ENCODE peak calls at places on chromosome 16, in seven cellular contexts. One of them, this sample, is unnamed.

GRCh38 chr16:67000384-67001158 is 12.2 kb downstream of the CES4A start:
- DNase-seq in MM.1S: no peak
- DNase-seq in stomach: peak; percentile 75
- DNase-seq in GM12878: no peak
- DNase-seq in neural progenitor cell: peak; percentile 80
- DNase-seq in Peyer's patch: peak; percentile 66
- DNase-seq in CD8-positive, alpha-beta T cell: peak; percentile 28
- DNase-seq in this sample: no peak

GRCh38 chr16:66882702-66883101 is 2.4 kb downstream of the PDP2 start:
- DNase-seq in MM.1S: no peak
- DNase-seq in stomach: no peak
- DNase-seq in GM12878: no peak
- DNase-seq in neural progenitor cell: no peak
- DNase-seq in Peyer's patch: no peak
- DNase-seq in CD8-positive, alpha-beta T cell: no peak
- DNase-seq in this sample: no peak

GRCh38 chr16:27498426-27498825 is 51.3 kb downstream of the GTF3C1 start:
- DNase-seq in MM.1S: no peak
- DNase-seq in stomach: no peak
- DNase-seq in GM12878: no peak
- DNase-seq in neural progenitor cell: no peak
- DNase-seq in Peyer's patch: no peak
- DNase-seq in CD8-positive, alpha-beta T cell: no peak
- DNase-seq in this sample: no peak

GRCh38 chr16:68786685-68787418 is 49.8 kb downstream of the CDH1 start:
- DNase-seq in MM.1S: no peak
- DNase-seq in stomach: no peak
- DNase-seq in GM12878: no peak
- DNase-seq in neural progenitor cell: no peak
- DNase-seq in Peyer's patch: no peak
- DNase-seq in CD8-positive, alpha-beta T cell: no peak
- DNase-seq in this sample: no peak

GRCh38 chr16:12584488-12585233 is 219.0 kb downstream of the CPPED1 start:
- DNase-seq in MM.1S: no peak
- DNase-seq in stomach: no peak
- DNase-seq in GM12878: no peak
- DNase-seq in neural progenitor cell: no peak
- DNase-seq in Peyer's patch: no peak
- DNase-seq in CD8-positive, alpha-beta T cell: no peak
- DNase-seq in this sample: no peak

GRCh38 chr16:56357291-56357764 is 68.0 kb downstream of the AMFR start:
- DNase-seq in MM.1S: no peak
- DNase-seq in stomach: peak; percentile 24
- DNase-seq in GM12878: no peak
- DNase-seq in neural progenitor cell: peak; percentile 29
- DNase-seq in Peyer's patch: no peak
- DNase-seq in CD8-positive, alpha-beta T cell: no peak
- DNase-seq in this sample: no peak

GRCh38 chr16:66447491-66447890 is 20.4 kb downstream of the BEAN1 start:
- DNase-seq in MM.1S: no peak
- DNase-seq in stomach: no peak
- DNase-seq in GM12878: no peak
- DNase-seq in neural progenitor cell: no peak
- DNase-seq in Peyer's patch: no peak
- DNase-seq in CD8-positive, alpha-beta T cell: no peak
- DNase-seq in this sample: no peak

GRCh38 chr16:8655184-8655717 is 19.2 kb upstream of the ABAT start:
- DNase-seq in MM.1S: peak; percentile 66
- DNase-seq in stomach: peak; percentile 40
- DNase-seq in GM12878: peak; percentile 31
- DNase-seq in neural progenitor cell: peak; percentile 49
- DNase-seq in Peyer's patch: no peak
- DNase-seq in CD8-positive, alpha-beta T cell: no peak
- DNase-seq in this sample: peak; percentile 61

DNA sequence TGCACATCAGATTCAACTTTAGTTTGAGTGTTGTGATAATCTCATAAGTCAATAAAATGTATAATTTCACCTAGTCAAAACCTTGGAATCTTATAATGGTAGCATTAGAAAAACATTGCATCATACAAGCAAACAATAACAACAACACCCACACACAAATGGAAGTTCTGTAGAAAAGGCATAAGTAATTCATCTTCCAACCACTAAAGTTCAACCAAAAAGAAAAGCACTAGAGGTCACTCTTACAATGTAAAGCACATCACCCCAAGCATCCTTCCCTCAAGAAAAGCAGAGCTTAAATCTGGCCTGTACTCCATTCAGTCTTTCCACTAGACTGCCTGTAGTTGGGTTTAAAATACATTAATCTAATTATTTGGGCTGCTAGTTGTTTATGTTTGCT is 1.8 kb downstream of the CNTNAP4 start:
- DNase-seq in MM.1S: peak; percentile 18
- DNase-seq in stomach: no peak
- DNase-seq in GM12878: no peak
- DNase-seq in neural progenitor cell: peak; percentile 55
- DNase-seq in Peyer's patch: no peak
- DNase-seq in CD8-positive, alpha-beta T cell: no peak
- DNase-seq in this sample: peak; percentile 15
- TF ChIP-seq CTCF in MM.1S: peak; percentile 23
- TF ChIP-seq CTCF in stomach: no peak
- TF ChIP-seq CTCF in GM12878: peak; percentile 55
- TF ChIP-seq CTCF in neural progenitor cell: peak; percentile 56
- TF ChIP-seq CTCF in Peyer's patch: no peak
- TF ChIP-seq CTCF in CD8-positive, alpha-beta T cell: no peak
- TF ChIP-seq CTCF in this sample: peak; percentile 16

DNA sequence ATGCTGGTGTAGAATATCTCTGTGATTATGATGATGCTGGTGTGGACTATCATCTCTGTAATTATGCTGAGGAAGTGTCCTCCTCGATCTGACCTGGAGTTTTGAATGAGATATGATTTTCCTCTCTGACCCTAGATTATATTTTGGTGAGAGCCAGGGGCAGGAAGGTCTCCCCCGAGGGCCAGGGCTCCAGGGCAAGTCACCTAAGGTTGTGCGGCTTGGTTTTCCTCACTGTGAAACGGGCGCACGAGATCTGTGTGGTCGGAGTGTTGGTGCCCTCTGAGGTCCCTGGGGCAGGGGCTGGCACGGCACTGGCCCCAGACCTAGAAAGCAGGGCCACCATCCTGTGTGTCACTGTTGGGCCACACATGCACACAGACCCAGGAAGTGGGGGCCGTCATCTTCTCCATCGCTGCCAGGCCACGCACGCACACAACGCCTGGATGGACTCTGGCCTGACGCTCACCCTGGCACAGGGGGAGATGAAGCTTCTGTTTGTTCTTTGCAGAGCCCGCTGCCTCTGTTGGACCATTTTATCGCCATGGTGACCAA is 67.7 kb upstream of the ZNF469 start:
- DNase-seq in MM.1S: no peak
- DNase-seq in stomach: no peak
- DNase-seq in GM12878: no peak
- DNase-seq in neural progenitor cell: no peak
- DNase-seq in Peyer's patch: no peak
- DNase-seq in CD8-positive, alpha-beta T cell: no peak
- DNase-seq in this sample: no peak
- H3K27ac ChIP-seq in MM.1S: no peak overlapping the region
- H3K27ac ChIP-seq in stomach: no peak overlapping the region
- H3K27ac ChIP-seq in GM12878: no peak overlapping the region
- H3K27ac ChIP-seq in neural progenitor cell: no peak overlapping the region
- H3K27ac ChIP-seq in Peyer's patch: no peak overlapping the region
- H3K27ac ChIP-seq in CD8-positive, alpha-beta T cell: no peak overlapping the region
- H3K27ac ChIP-seq in this sample: no peak overlapping the region

GRCh38 chr16:1039762-1040161 is 32.8 kb upstream of the SSTR5 start:
- DNase-seq in MM.1S: peak; percentile 8
- DNase-seq in stomach: no peak
- DNase-seq in GM12878: no peak
- DNase-seq in neural progenitor cell: no peak
- DNase-seq in Peyer's patch: no peak
- DNase-seq in CD8-positive, alpha-beta T cell: no peak
- DNase-seq in this sample: no peak
- H3K9me3 ChIP-seq in MM.1S: no peaks in the 10 kb centered on the region
- H3K9me3 ChIP-seq in stomach: peaks cover 8% of the 10 kb centered on the region
- H3K9me3 ChIP-seq in GM12878: no peaks in the 10 kb centered on the region
- H3K9me3 ChIP-seq in neural progenitor cell: no peaks in the 10 kb centered on the region
- H3K9me3 ChIP-seq in Peyer's patch: no peaks in the 10 kb centered on the region
- H3K9me3 ChIP-seq in CD8-positive, alpha-beta T cell: no peaks in the 10 kb centered on the region
- H3K9me3 ChIP-seq in this sample: no peaks in the 10 kb centered on the region

DNA sequence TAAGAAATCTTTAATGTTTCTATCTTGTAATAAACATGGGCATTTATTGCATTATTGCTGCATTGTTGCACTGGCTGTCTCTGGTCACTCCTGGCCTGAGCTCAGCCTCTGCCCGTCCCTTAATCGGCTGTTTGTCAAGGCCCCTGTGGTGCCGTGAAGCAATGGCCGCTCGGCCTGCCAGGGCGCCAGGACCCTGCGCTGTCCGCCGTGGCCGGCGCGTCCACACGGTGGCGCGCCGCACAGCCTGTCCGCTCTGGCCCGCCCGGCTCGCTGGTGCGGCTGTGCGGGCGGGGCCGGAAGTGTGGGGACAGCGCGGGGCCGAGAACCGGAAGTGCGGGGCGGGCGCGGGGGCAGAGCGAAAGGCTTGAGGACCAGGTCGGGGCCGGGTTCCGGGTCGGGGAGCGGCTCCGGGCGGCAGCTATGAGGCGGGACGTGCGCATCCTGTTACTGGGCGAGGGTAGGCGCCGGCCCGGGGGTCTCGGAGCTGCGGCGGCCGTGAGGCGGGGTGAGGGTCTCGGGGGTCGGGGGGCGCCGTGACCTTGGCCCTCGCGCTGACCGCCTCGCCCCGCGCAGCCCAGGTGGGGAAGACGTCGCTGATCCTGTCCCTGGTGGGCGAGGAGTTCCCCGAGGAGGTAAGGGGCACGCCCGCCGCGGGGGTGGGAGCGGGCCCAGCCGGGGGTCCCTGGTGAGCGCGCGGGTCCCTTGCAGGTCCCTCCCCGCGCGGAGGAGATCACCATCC is at the start of gene RHOT2:
- DNase-seq in MM.1S: peak; percentile 95
- DNase-seq in stomach: peak; percentile 95
- DNase-seq in GM12878: peak; percentile 48
- DNase-seq in neural progenitor cell: peak; percentile 98
- DNase-seq in Peyer's patch: peak; percentile 92
- DNase-seq in CD8-positive, alpha-beta T cell: peak; percentile 92
- DNase-seq in this sample: peak; percentile 96
- TF ChIP-seq CTCF in MM.1S: peak; percentile 92
- TF ChIP-seq CTCF in stomach: peak; percentile 86
- TF ChIP-seq CTCF in GM12878: peak; percentile 95
- TF ChIP-seq CTCF in neural progenitor cell: peak; percentile 93
- TF ChIP-seq CTCF in Peyer's patch: peak; percentile 91
- TF ChIP-seq CTCF in CD8-positive, alpha-beta T cell: peak; percentile 65
- TF ChIP-seq CTCF in this sample: peak; percentile 76

GRCh38 chr16:2962334-2963073 is 1.6 kb upstream of the KREMEN2 start:
- DNase-seq in MM.1S: no peak
- DNase-seq in stomach: no peak
- DNase-seq in GM12878: no peak
- DNase-seq in neural progenitor cell: peak; percentile 24
- DNase-seq in Peyer's patch: no peak
- DNase-seq in CD8-positive, alpha-beta T cell: no peak
- DNase-seq in this sample: no peak

GRCh38 chr16:2960183-2961010 is 3.7 kb upstream of the KREMEN2 start:
- DNase-seq in MM.1S: no peak
- DNase-seq in stomach: no peak
- DNase-seq in GM12878: no peak
- DNase-seq in neural progenitor cell: no peak
- DNase-seq in Peyer's patch: no peak
- DNase-seq in CD8-positive, alpha-beta T cell: no peak
- DNase-seq in this sample: no peak

GRCh38 chr16:2956566-2956956 is 7.5 kb upstream of the KREMEN2 start:
- DNase-seq in MM.1S: no peak
- DNase-seq in stomach: no peak
- DNase-seq in GM12878: no peak
- DNase-seq in neural progenitor cell: no peak
- DNase-seq in Peyer's patch: no peak
- DNase-seq in CD8-positive, alpha-beta T cell: no peak
- DNase-seq in this sample: no peak

GRCh38 chr16:2955779-2956565 is 8.1 kb upstream of the KREMEN2 start:
- DNase-seq in MM.1S: no peak
- DNase-seq in stomach: no peak
- DNase-seq in GM12878: no peak
- DNase-seq in neural progenitor cell: no peak
- DNase-seq in Peyer's patch: no peak
- DNase-seq in CD8-positive, alpha-beta T cell: no peak
- DNase-seq in this sample: no peak

GRCh38 chr16:2959206-2959605 is 4.9 kb upstream of the KREMEN2 start:
- DNase-seq in MM.1S: no peak
- DNase-seq in stomach: peak; percentile 48
- DNase-seq in GM12878: no peak
- DNase-seq in neural progenitor cell: no peak
- DNase-seq in Peyer's patch: no peak
- DNase-seq in CD8-positive, alpha-beta T cell: no peak
- DNase-seq in this sample: no peak
- H3K27ac ChIP-seq in MM.1S: no peak overlapping the region
- H3K27ac ChIP-seq in stomach: no peak overlapping the region
- H3K27ac ChIP-seq in GM12878: no peak overlapping the region
- H3K27ac ChIP-seq in neural progenitor cell: no peak overlapping the region
- H3K27ac ChIP-seq in Peyer's patch: no peak overlapping the region
- H3K27ac ChIP-seq in CD8-positive, alpha-beta T cell: no peak overlapping the region
- H3K27ac ChIP-seq in this sample: no peak overlapping the region

DNA sequence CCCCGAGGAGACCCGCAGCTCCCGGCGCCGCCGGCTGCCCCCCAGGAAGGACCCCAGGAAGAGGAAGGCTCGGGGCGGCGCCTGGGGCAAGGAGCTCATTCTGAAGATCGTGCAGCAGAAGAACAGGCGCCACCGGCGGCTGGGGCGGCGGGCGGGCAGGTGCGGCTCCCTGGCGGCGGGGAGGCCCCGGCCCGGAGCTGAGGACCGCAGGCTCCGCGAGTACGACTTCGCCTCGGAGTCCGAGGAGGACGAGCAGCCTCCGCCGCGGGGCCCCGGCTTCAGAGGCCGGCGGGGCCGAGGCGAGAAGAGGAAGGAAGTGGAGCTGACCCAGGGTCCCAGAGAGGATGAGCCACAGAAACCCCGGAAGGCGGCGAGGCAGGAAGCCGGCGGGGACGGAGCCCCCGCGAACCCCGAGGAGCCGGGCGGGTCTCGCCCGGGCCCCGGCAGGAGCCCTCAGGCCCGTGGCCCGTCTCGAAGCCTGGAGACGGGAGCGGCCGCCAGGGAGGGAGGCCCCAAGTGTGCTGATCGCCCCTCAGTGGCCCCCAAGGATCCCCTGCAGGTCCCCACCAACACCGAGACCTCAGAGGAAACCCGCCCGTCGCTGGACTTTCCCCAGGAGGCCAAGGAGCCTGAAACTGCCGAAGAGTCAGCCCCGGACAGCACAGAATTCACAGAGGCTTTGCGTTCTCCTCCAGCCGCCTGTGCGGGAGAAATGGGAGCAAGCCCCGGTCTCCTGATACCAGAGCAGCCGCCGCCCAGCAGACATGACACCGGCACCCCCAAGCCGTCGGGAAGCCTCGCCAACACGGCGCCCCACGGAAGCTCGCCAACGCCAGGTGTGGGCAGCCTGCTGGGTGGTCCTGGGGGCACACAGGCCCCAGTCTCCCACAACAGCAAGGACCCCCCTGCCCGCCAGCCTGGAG is 22.3 kb upstream of the ZFPM1 start:
- DNase-seq in MM.1S: no peak
- DNase-seq in stomach: no peak
- DNase-seq in GM12878: no peak
- DNase-seq in neural progenitor cell: no peak
- DNase-seq in Peyer's patch: peak; percentile 70
- DNase-seq in CD8-positive, alpha-beta T cell: peak; percentile 25
- DNase-seq in this sample: no peak
- H3K9me3 ChIP-seq in MM.1S: no peaks in the 10 kb centered on the region
- H3K9me3 ChIP-seq in stomach: no peaks in the 10 kb centered on the region
- H3K9me3 ChIP-seq in GM12878: no peaks in the 10 kb centered on the region
- H3K9me3 ChIP-seq in neural progenitor cell: no peaks in the 10 kb centered on the region
- H3K9me3 ChIP-seq in Peyer's patch: no peaks in the 10 kb centered on the region
- H3K9me3 ChIP-seq in CD8-positive, alpha-beta T cell: no peaks in the 10 kb centered on the region
- H3K9me3 ChIP-seq in this sample: no peaks in the 10 kb centered on the region